ENCODE peak calls at places on chromosomes 11 and 22, in five cellular contexts. I, H, C, J and P are unnamed samples.

GRCh38 chr22:26287382-26288228 is 118.3 kb downstream of the SEZ6L start:
- DNase-seq in J (no peak), I (no peak), C (no peak), H (no peak), P (no peak)

GRCh38 chr22:49260681-49261580 is 566.7 kb downstream of the BRD1 start:
- DNase-seq in J (no peak), H (no peak), C (no peak), I (peak; percentile 17), P (no peak)

GRCh38 chr22:23713696-23714595 is 23.1 kb downstream of the RGL4 start:
- DNase-seq in H (no peak), C (no peak), J (no peak), I (no peak), P (peak; percentile 41)

GRCh38 chr22:45014658-45015057 is 4.9 kb upstream of the PHF21B start:
- DNase-seq in I (no peak), J (no peak), C (no peak), H (no peak), P (no peak)

GRCh38 chr11:36480833-36481232 is 29.2 kb downstream of the TRAF6 start:
- DNase-seq in C (no peak), H (no peak), I (no peak), J (no peak), P (no peak)

GRCh38 chr11:28231475-28231874 is 123.3 kb downstream of the METTL15 start:
- DNase-seq in J (no peak), C (no peak), I (no peak), H (no peak), P (no peak)

GRCh38 chr11:86174101-86175046 is 70.2 kb upstream of the EED start:
- DNase-seq in I (peak; percentile 44), C (peak; percentile 77), H (peak; percentile 36), J (no peak), P (peak; percentile 41)

GRCh38 chr11:27234043-27234668 is 128.9 kb downstream of the CCDC34 start:
- DNase-seq in J (peak; percentile 52), H (peak; percentile 72), C (peak; percentile 31), I (no peak), P (no peak)

GRCh38 chr22:37242395-37242918 is 1.6 kb downstream of the RAC2 start:
- DNase-seq in C (peak; percentile 55), J (no peak), I (peak; percentile 74), H (no peak), P (no peak)

GRCh38 chr22:23840026-23840425 is 1.2 kb upstream of the DERL3 start:
- DNase-seq in I (no peak), C (no peak), H (no peak), J (no peak), P (no peak)

GRCh38 chr11:93444671-93445073 is 98.5 kb downstream of the SMCO4 start:
- DNase-seq in J (no peak), H (peak; percentile 14), C (no peak), I (no peak), P (peak; percentile 31)

GRCh38 chr11:9855579-9856260 is 191.8 kb downstream of the SWAP70 start:
- DNase-seq in H (no peak), C (no peak), J (no peak), I (no peak), P (no peak)

GRCh38 chr22:23555118-23555517 is 25.0 kb downstream of the IGLL1 start:
- DNase-seq in H (no peak), J (no peak), C (no peak), I (no peak), P (no peak)

GRCh38 chr22:46433318-46433717 is 97.8 kb downstream of the TRMU start:
- DNase-seq in C (no peak), J (no peak), I (no peak), H (no peak), P (no peak)

GRCh38 chr11:128180446-128181089 is 406.8 kb downstream of the ETS1 start:
- DNase-seq in C (no peak), J (peak; percentile 28), I (no peak), H (no peak), P (no peak)

GRCh38 chr22:50624347-50625130 is 3.4 kb downstream of the ARSA start:
- DNase-seq in C (no peak), I (no peak), J (no peak), H (no peak), P (peak; percentile 35)

GRCh38 chr11:2425506-2425905 is 18.8 kb downstream of the TRPM5 start:
- DNase-seq in J (no peak), I (no peak), C (no peak), H (no peak), P (no peak)

GRCh38 chr11:118790357-118791014 is 478 bp downstream of the DDX6 start:
- DNase-seq in C (peak; percentile 58), I (peak; percentile 43), J (peak; percentile 50), H (peak; percentile 66), P (peak; percentile 88)

GRCh38 chr22:45400046-45400445 is 13.4 kb downstream of the SMC1B start:
- DNase-seq in J (no peak), H (no peak), C (no peak), I (no peak), P (no peak)

GRCh38 chr11:122863704-122864326 is 18.7 kb upstream of the JHY start:
- DNase-seq in J (peak; percentile 20), I (no peak), H (peak; percentile 53), C (peak; percentile 32), P (no peak)

GRCh38 chr11:85752890-85753581 is 57.9 kb downstream of the SYTL2 start:
- DNase-seq in J (no peak), H (no peak), I (peak; percentile 49), C (no peak), P (no peak)

GRCh38 chr22:41782751-41783150 is 17.7 kb upstream of the CCDC134 start:
- DNase-seq in H (no peak), J (no peak), C (no peak), I (no peak), P (no peak)

GRCh38 chr22:42711895-42712837 is 8.5 kb downstream of the A4GALT start:
- DNase-seq in J (no peak), I (peak; percentile 60), C (no peak), H (no peak), P (no peak)

GRCh38 chr11:18705651-18706281 is 7.2 kb downstream of the TMEM86A start:
- DNase-seq in I (peak; percentile 35), H (peak; percentile 46), C (peak; percentile 36), J (no peak), P (peak; percentile 47)

GRCh38 chr11:111815489-111815888 is 49.3 kb upstream of the PPP2R1B start:
- DNase-seq in I (no peak), J (no peak), C (no peak), H (no peak), P (no peak)

GRCh38 chr11:88414385-88414861 is 76.9 kb upstream of the CTSC start:
- DNase-seq in H (peak; percentile 78), I (no peak), C (no peak), J (no peak), P (no peak)

GRCh38 chr22:47209077-47209514 is 446.6 kb downstream of the TBC1D22A start:
- DNase-seq in J (no peak), H (no peak), C (no peak), I (peak; percentile 18), P (no peak)

GRCh38 chr11:59528741-59529140 is 17.4 kb downstream of the OR4D9 start:
- DNase-seq in C (no peak), J (no peak), I (no peak), H (no peak), P (no peak)

GRCh38 chr11:24513837-24514594 is 17.2 kb downstream of the LUZP2 start:
- DNase-seq in J (no peak), C (no peak), I (no peak), H (peak; percentile 11), P (no peak)

GRCh38 chr22:48708558-48709245 is 1119.0 kb downstream of the BRD1 start:
- DNase-seq in J (no peak), I (no peak), H (no peak), C (peak; percentile 5), P (no peak)

GRCh38 chr11:102733232-102733875 is 8.6 kb upstream of the MMP8 start:
- DNase-seq in J (peak; percentile 38), H (peak; percentile 75), I (peak; percentile 79), C (peak; percentile 19), P (peak; percentile 47)

GRCh38 chr11:126926376-126926791 is 74.2 kb downstream of the KIRREL3 start:
- DNase-seq in I (no peak), C (no peak), J (no peak), H (no peak), P (no peak)

GRCh38 chr11:129391864-129392263 is 16.2 kb downstream of the BARX2 start:
- DNase-seq in H (no peak), C (no peak), J (no peak), I (no peak), P (no peak)
- H3K27ac ChIP-seq in H (no peak overlapping the region), C (no peak overlapping the region), J (no peak overlapping the region), I (no peak overlapping the region), P (no peak overlapping the region)

DNA sequence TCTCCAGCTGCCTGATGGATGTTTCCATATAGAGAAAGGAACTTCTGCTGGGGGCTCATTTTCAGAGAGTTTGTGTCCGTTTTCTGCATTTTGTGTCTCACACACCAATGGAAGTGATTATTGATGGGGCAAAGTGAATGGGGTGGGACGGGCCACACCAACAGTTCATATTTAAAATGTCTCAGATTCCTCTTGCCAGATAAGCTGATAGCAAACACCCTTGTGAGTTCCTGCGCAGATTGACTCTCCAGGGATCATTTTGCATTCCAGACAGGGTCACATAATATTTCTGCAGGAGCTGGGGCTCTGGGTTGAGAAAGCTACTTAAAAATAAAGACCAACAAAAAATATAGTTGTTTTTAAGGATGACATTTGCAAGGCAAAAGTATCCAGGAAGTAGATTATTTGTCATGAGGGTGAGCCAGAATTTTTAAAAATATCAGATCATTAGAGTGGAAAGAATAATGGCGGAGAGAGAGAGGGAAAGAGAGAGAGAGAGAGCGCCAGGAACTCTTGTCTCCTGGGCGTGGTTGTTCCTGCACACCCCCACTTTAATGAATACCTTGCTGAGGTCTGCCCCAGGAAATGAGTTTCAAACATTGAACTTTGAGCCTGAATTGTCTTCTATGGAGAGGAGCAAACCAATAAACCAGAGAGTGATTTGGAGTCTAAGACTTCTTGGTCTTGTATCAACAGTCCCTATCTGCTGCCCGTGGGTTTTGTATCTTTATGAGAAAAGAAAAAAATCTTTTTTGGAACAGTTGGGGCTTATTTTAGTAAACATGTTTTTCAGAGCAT is 33.3 kb downstream of the MICAL2 start:
- DNase-seq in H (no peak), J (no peak), I (no peak), C (no peak), P (no peak)
- H3K4me3 ChIP-seq in H (no peak overlapping the region), J (no peak overlapping the region), I (no peak overlapping the region), C (no peak overlapping the region), P (no peak overlapping the region)

GRCh38 chr11:13338437-13339069 is 61.0 kb downstream of the BMAL1 start:
- DNase-seq in C (no peak), I (no peak), J (peak; percentile 81), H (no peak), P (no peak)
- H3K27ac ChIP-seq in C (peak overlapping the region; percentile 64), I (no peak overlapping the region), J (peak overlapping the region; percentile 95), H (no peak overlapping the region), P (no peak overlapping the region)

DNA sequence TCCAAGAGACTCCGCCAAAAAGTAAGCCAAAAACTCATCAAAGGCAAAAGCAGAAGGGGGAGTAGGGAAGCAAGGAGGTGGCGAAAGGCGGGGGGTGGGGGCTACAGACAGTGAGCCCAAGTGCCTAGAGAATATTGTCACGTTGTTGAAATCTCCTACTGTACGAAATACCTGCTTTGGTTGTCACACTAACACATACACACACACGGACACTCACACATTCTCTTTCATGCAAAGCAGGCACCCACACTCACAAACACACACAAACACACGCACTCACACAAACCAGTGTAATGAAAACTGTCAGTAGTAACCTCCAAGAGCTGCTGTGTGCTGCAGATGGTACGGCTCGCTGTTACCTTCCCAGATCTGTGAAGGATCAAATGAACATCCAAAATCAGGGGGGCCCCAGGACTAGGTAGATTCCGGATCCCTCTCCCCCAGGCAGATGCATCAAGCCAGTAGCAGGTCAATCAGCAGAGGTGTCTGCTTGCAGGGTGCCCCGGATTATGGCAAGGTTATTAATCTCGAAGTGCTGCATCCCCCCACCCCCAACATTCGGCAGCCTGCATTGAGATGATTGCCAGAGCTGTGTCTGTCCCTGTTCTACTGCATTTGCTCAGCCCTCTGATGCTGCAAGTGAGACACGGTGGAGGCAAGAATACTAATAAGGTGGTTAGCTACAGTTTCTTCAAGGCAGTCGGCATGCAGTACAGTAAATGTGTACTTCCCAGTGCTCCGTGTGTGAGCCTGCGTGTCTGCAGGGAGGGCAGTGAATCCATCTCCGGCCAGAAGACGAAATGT is at the start of gene LRRC4C:
- DNase-seq in I (no peak), C (no peak), H (no peak), J (no peak), P (no peak)
- H3K4me3 ChIP-seq in I (no peak within 1 kb of the TSS), C (no peak within 1 kb of the TSS), H (no peak within 1 kb of the TSS), J (no peak within 1 kb of the TSS), P (no peak within 1 kb of the TSS)